ENCODE peak calls at places on chromosome 2, in ten cellular contexts. Z, K, R, T, B, I, C, Q, P and J are unnamed samples.

GRCh38 chr2:166539340-166540162 is 45.5 kb upstream of the SCN7A start:
- DNase-seq in T (peak), P (no peak), C (peak), B (no peak), K (no peak), Q (peak), I (peak), Z (no peak), R (no peak), J (peak)

GRCh38 chr2:163658556-163658955 is 77.3 kb downstream of the FIGN start:
- DNase-seq in C (no peak), Z (no peak), B (no peak), P (no peak), R (no peak), I (no peak), Q (no peak), T (no peak), K (no peak), J (no peak)

GRCh38 chr2:110170102-110170501 is 34.7 kb downstream of the NPHP1 start:
- DNase-seq in K (no peak), P (no peak), B (no peak), Z (no peak), R (no peak), I (no peak), T (no peak), Q (no peak), C (no peak), J (no peak)

GRCh38 chr2:234512884-234513669 is 16.2 kb upstream of the ARL4C start:
- DNase-seq in Q (peak), C (peak), P (no peak), I (no peak), R (no peak), Z (no peak), K (no peak), B (no peak), T (no peak), J (no peak)

GRCh38 chr2:144489315-144489920 is 30.5 kb downstream of the ZEB2 start:
- DNase-seq in Z (no peak), B (no peak), C (no peak), P (no peak), I (no peak), Q (no peak), K (no peak), R (no peak), T (no peak), J (no peak)

GRCh38 chr2:123513351-123513750 is 511.7 kb upstream of the CNTNAP5 start:
- DNase-seq in T (no peak), Q (no peak), Z (no peak), C (no peak), B (no peak), I (no peak), K (no peak), R (no peak), P (no peak), J (no peak)

GRCh38 chr2:220499281-220499680 is 871.9 kb downstream of the SLC4A3 start:
- DNase-seq in Z (no peak), R (no peak), B (no peak), C (no peak), K (peak), Q (no peak), I (no peak), P (no peak), T (peak), J (no peak)

GRCh38 chr2:30206461-30207430 is 24.6 kb upstream of the LBH start:
- DNase-seq in K (no peak), Q (no peak), C (no peak), B (no peak), P (no peak), R (peak), T (peak), Z (no peak), I (no peak), J (no peak)

GRCh38 chr2:241049739-241050623 is 51.6 kb downstream of the SNED1 start:
- DNase-seq in B (peak), I (no peak), C (peak), P (no peak), T (no peak), R (no peak), K (peak), Q (peak), Z (peak), J (no peak)

GRCh38 chr2:2326053-2326452 is 5.0 kb downstream of the MYT1L start:
- DNase-seq in B (no peak), Z (no peak), Q (no peak), I (no peak), C (no peak), R (no peak), K (no peak), P (no peak), T (no peak), J (no peak)

GRCh38 chr2:179614121-179614520 is 247.3 kb downstream of the ZNF385B start:
- DNase-seq in Q (no peak), I (no peak), R (no peak), K (no peak), B (no peak), Z (no peak), C (no peak), P (no peak), T (no peak), J (no peak)

GRCh38 chr2:170512271-170512670 is 202.9 kb upstream of the SP5 start:
- DNase-seq in R (no peak), K (no peak), Z (no peak), P (no peak), C (no peak), I (no peak), Q (no peak), T (no peak), B (peak), J (no peak)

GRCh38 chr2:28544405-28544914 is 48.6 kb downstream of the PLB1 start:
- DNase-seq in I (no peak), Q (peak), Z (peak), P (no peak), C (peak), R (no peak), T (no peak), K (no peak), B (no peak), J (no peak)

GRCh38 chr2:26938399-26938798 is 32.0 kb upstream of the MAPRE3 start:
- DNase-seq in T (no peak), C (no peak), I (no peak), K (no peak), P (no peak), Q (peak), R (no peak), B (no peak), Z (no peak), J (no peak)

GRCh38 chr2:149924028-149924427 is 336.5 kb upstream of the MMADHC start:
- DNase-seq in Q (no peak), R (no peak), B (no peak), P (no peak), C (no peak), Z (no peak), K (no peak), T (peak), I (no peak), J (no peak)

GRCh38 chr2:109470121-109470921 is 143.4 kb downstream of the SEPTIN10 start:
- DNase-seq in C (no peak), K (no peak), P (no peak), I (no peak), R (no peak), B (no peak), Z (peak), T (peak), Q (no peak), J (no peak)

GRCh38 chr2:85390941-85391669 is 19.1 kb downstream of the CAPG start:
- DNase-seq in Z (peak), P (peak), I (no peak), K (no peak), C (peak), Q (peak), B (peak), T (peak), R (peak), J (no peak)

GRCh38 chr2:240934701-240935100 is 28.6 kb downstream of the CROCC2 start:
- DNase-seq in R (no peak), K (peak), Z (peak), P (peak), I (no peak), T (no peak), Q (no peak), B (peak), C (peak), J (peak)

GRCh38 chr2:219997341-219997851 is 370.0 kb downstream of the SLC4A3 start:
- DNase-seq in R (peak), I (no peak), B (peak), Q (peak), Z (no peak), K (peak), P (no peak), C (peak), T (peak), J (peak)

GRCh38 chr2:238331916-238332315 is 11.6 kb downstream of the TRAF3IP1 start:
- DNase-seq in C (peak), P (no peak), K (no peak), Z (no peak), T (no peak), I (no peak), B (no peak), R (no peak), Q (no peak), J (no peak)

GRCh38 chr2:100563407-100564247 is 834 bp downstream of the PDCL3 start:
- DNase-seq in R (no peak), T (no peak), P (no peak), K (no peak), I (no peak), Q (peak), C (peak), Z (no peak), B (no peak), J (no peak)

GRCh38 chr2:127641846-127642510 is 4.0 kb upstream of the GPR17 start:
- DNase-seq in R (no peak), T (no peak), Z (no peak), I (no peak), K (no peak), P (no peak), C (no peak), Q (no peak), B (no peak), J (no peak)

GRCh38 chr2:23809168-23809567 is 117.8 kb downstream of the ATAD2B start:
- DNase-seq in Z (no peak), P (no peak), T (no peak), K (no peak), Q (no peak), B (no peak), C (no peak), I (no peak), R (no peak), J (no peak)

GRCh38 chr2:234308073-234308813 is 188.6 kb downstream of the ARL4C start:
- DNase-seq in P (no peak), K (no peak), T (peak), Z (no peak), Q (no peak), B (no peak), C (no peak), R (no peak), I (no peak), J (no peak)

GRCh38 chr2:20985061-20985460 is 58.8 kb downstream of the APOB start:
- DNase-seq in B (no peak), C (no peak), P (no peak), T (no peak), Z (no peak), Q (no peak), K (no peak), R (no peak), I (no peak), J (no peak)

GRCh38 chr2:239828192-239828972 is 196.8 kb downstream of the NDUFA10 start:
- DNase-seq in Q (no peak), Z (no peak), I (no peak), T (no peak), B (peak), C (peak), R (peak), P (peak), K (no peak), J (no peak)

GRCh38 chr2:239118264-239118663 is 270.4 kb downstream of the TWIST2 start:
- DNase-seq in T (no peak), Z (no peak), R (no peak), K (no peak), Q (no peak), B (no peak), C (no peak), P (no peak), I (no peak), J (no peak)

DNA sequence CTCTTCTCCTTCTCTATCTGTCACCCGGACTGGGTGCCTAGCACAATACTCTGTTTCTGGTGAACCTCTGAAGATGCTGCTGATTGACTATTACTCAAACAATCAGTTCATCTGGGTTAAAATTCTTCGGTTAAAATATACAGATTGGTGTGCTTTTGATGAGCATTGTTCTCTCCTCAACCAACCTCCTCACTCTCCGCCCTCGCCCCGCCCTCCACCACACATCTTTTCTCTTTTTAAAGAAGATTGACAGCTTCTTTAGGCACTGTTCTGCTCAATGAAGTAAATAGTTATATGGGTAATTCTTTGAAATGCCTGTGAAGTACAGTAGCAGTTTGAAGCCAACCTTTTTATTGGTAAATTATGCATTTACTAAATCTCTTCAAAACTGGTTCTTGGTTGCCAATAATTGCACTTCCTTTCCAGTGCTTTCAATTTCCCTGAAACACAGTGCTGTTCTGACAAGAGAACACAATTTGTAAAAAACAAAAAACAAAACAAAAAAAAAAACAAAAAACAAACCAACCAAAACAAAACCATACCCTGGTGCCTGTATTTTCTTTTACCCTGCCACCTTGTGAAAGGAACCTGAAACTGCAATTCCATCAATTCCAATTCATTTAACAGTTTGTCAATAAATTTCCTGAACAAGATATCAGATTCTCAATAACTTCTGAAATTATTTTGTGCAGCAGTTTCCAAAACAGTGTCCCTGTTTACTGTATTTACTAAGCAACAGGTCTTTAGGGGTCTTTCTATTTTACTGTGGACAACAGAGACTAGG is 188.6 kb downstream of the LRP1B start:
- DNase-seq in C (no peak), B (no peak), T (no peak), Q (no peak), I (no peak), R (no peak), Z (no peak), K (no peak), P (no peak), J (no peak)
- TF ChIP-seq CTCF in C (peak), B (no peak), T (no peak), Q (no peak), I (peak), R (no peak), Z (no peak), K (no peak), P (no peak), J (no peak)

DNA sequence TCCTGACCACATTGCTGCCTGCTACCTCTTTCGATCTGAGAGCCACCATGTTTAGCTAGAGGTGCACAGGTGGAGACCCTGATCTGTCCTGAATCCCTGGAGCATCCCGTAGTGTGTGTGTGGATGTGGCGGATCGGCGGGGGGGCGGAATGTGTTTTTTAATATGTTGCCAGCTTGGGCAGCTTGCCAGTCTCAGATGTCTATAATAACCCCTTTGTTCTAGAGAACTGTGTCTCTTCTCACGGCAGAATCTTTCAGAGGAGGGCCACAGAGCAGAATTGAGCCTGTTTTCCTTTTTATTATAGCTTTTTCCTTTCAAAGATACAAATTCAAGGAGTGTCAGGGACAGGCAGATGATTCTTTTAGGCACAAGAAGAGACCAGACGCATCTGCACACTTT is 934.1 kb upstream of the KLHL29 start:
- DNase-seq in B (no peak), I (no peak), P (no peak), C (no peak), K (no peak), Z (no peak), T (no peak), R (no peak), Q (no peak), J (no peak)
- TF ChIP-seq EP300 in B (no peak), I (no peak), P (no peak), C (no peak), K (no peak), Z (no peak), T (no peak), R (no peak), Q (no peak), J (no peak)

DNA sequence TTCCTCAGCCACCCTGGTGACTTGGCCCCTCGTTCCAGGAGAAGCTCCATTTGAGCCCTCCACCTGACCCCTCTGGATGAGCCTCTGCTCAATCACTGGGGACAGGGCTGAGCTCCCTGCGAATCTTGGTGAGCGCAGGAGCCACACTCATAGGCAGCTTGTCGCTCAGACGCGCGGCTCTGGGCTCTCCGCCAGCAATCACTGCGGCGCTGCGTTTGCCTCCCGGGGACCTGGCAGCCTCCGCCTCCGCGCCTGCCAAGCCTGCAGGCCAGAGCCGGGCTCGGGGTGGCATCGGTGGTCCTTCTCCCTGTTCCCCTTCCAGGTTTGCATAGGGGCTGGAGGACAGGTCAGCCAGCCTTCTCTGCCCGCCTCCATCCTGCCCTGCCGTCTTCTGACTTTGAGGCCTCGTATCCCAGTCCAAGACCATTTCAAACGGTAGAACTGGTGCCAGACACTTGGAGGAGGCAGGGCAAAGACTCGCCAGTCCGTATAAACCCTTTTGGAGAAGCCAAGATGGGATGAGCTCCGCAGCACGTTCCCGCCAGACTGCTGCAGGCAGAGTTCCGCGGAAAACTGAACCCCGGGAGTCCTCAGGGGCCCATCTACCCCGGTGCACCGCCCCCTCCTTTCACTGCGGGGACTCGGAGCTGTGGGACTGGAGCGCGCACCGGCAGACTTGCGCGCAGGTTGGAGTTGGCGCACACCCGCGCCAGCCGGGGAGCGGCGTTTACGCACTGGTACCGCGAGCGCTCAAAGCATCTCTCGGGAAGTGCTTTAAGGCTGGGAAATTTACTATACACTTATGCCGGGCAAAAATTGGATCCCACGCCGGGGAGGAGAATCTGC is 1.0 kb upstream of the TACR1 start:
- DNase-seq in B (peak), R (no peak), I (no peak), Q (no peak), Z (peak), P (peak), K (no peak), T (peak), C (peak), J (no peak)
- H3K4me3 ChIP-seq in B (peak), R (peak), I (peak), Q (no peak), Z (peak), P (peak), K (peak), T (peak), C (peak), J (peak)

GRCh38 chr2:229087229-229087628 is 183.9 kb downstream of the PID1 start:
- DNase-seq in Q (no peak), Z (no peak), K (no peak), P (no peak), T (no peak), I (no peak), C (no peak), B (no peak), R (no peak), J (no peak)

GRCh38 chr2:229084467-229084866 is 186.6 kb downstream of the PID1 start:
- DNase-seq in R (no peak), K (no peak), B (no peak), C (no peak), Z (no peak), T (no peak), I (no peak), P (no peak), Q (no peak), J (no peak)

GRCh38 chr2:229083606-229084349 is 187.3 kb downstream of the PID1 start:
- DNase-seq in Q (no peak), B (no peak), R (no peak), C (no peak), P (no peak), T (no peak), K (no peak), I (no peak), Z (peak), J (no peak)

GRCh38 chr2:229087843-229088520 is 183.1 kb downstream of the PID1 start:
- DNase-seq in Z (no peak), T (no peak), R (no peak), B (no peak), C (no peak), I (no peak), K (no peak), Q (no peak), P (no peak), J (no peak)

GRCh38 chr2:229085439-229085838 is 185.6 kb downstream of the PID1 start:
- DNase-seq in Q (no peak), T (no peak), C (no peak), P (no peak), B (no peak), R (no peak), Z (no peak), I (no peak), K (no peak), J (no peak)
- TF ChIP-seq CTCF in Q (no peak), T (no peak), C (no peak), P (no peak), B (no peak), R (no peak), Z (no peak), I (no peak), K (no peak), J (no peak)

DNA sequence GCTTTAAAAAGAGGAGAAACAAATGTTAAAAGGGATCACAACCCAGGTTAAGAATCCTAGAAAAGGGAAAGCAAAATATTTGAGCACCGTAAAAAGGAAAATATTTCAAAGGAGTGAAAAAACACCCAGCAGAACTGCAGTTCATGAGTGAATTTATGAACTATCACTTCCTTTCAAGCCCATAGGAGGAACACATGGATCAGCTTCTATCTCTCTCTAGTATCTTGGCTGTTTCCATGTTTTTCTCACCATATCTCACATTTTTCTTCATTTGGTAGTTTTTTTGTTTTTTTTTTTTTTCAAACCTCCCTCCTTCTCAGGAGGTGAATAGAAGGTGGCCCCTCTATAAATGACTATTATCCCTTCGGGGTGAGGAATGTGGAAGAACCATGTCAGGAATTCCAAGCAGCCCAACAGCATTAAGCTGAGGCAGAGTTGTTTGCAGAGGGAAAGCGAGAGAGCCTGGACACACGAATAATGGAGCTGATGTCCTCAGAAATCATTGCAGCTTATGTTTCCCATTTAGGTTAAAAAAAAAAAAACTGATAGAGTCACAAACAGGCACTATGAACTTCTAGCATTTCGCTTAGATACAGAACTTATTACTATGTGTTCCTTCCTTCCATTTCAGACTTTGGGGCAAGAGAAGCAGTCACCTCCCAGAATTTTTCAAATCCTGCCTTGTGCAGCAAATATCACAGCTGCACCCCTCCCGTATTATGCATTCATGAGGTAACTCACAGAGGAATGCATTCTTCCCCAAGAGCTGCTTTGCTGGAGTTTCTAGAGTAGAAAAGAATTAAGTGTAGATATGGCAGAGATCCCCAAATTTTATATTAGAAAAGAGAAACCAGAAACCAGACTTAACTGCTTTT is 315.6 kb downstream of the IRS1 start:
- DNase-seq in Z (no peak), R (no peak), K (no peak), P (no peak), B (no peak), I (no peak), T (peak), Q (no peak), C (no peak), J (no peak)
- TF ChIP-seq EP300 in Z (no peak), R (no peak), K (no peak), P (no peak), B (no peak), I (no peak), T (no peak), Q (no peak), C (no peak), J (no peak)